ENCODE peak calls at places on chromosome 2, in eight cellular contexts. B is K562, X is stomach, E is transverse colon, J is suprapubic skin, G is HCT116, R is HepG2, A is Panc1. T is an unnamed sample.

GRCh38 chr2:129757915-129758421 is 221.5 kb upstream of the RAB6C start:
- DNase-seq in X (no peak), B (no peak), G (no peak), R (no peak), A (no peak), J (no peak), E (no peak), T (no peak)

GRCh38 chr2:15941970-15942710 is 1.8 kb downstream of the MYCN start:
- DNase-seq in B (no peak), A (no peak), R (no peak), J (peak), E (peak), X (peak), G (no peak), T (no peak)

GRCh38 chr2:183610724-183611123 is 486.5 kb downstream of the NUP35 start:
- DNase-seq in E (no peak), B (no peak), G (no peak), R (no peak), A (no peak), X (no peak), J (no peak), T (no peak)

GRCh38 chr2:226795281-226796011 is 4.2 kb downstream of the IRS1 start:
- DNase-seq in A (no peak), J (peak), E (no peak), X (peak), G (no peak), B (no peak), R (no peak), T (peak)

GRCh38 chr2:146527166-146527565 is 1317.7 kb upstream of the ACVR2A start:
- DNase-seq in J (no peak), E (no peak), A (no peak), X (no peak), G (no peak), R (no peak), B (no peak), T (no peak)

GRCh38 chr2:160630801-160631590 is 137.4 kb upstream of the RBMS1 start:
- DNase-seq in X (no peak), J (no peak), G (no peak), A (no peak), E (no peak), R (no peak), B (no peak), T (no peak)

GRCh38 chr2:178177066-178177679 is 17.1 kb upstream of the OSBPL6 start:
- DNase-seq in R (no peak), G (no peak), X (no peak), B (no peak), A (no peak), J (no peak), E (no peak), T (no peak)

GRCh38 chr2:44150473-44150872 is 18.2 kb upstream of the PPM1B start:
- DNase-seq in X (no peak), E (no peak), A (no peak), J (no peak), R (no peak), B (no peak), G (no peak), T (no peak)

GRCh38 chr2:108243566-108243965 is 3.8 kb downstream of the SULT1C3 start:
- DNase-seq in G (no peak), J (no peak), E (no peak), A (no peak), R (no peak), X (no peak), B (no peak), T (no peak)

GRCh38 chr2:64914247-64914646 is 75.0 kb upstream of the SLC1A4 start:
- DNase-seq in B (no peak), X (no peak), E (no peak), A (no peak), J (no peak), R (no peak), G (no peak), T (no peak)
- H3K4me3 ChIP-seq in B (no peak), X (no peak), E (no peak), A (no peak), J (no peak), R (no peak), G (no peak), T (no peak)

DNA sequence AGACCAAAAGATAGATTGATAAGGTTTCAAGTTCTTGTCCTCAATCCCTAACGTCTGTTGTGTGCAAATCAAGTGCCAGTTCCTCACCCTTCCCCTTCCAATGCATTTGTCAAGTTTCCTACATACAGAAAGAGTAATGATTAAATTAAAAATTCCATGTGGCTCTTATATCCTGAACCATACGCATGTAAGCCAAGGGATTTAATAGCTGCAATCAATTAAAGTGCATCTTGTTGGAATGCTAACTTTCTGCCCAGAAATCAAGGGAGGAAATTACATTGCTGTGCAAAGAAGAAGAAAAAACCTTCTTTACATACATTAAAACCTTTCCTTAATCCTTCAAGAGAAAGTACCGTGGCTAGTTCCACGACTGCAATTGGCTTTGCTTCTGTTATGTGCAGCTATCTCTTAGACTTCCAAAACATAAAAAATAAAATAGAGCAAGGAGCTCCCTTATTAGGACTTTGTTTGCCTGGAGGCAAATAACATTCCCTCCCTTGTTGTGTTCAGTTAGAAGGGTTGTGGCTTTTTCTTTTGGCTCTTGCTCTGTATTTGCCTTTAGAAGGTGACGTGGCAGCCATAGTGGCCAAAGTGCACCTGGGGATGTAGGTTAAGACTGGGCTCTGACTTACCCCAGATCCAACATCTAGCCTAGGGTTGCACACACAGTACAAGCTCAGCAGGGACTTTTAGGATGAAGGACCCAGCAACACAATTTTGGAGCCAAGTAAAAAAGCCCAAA is 158.3 kb downstream of the ANTXR1 start:
- DNase-seq in R (peak), A (no peak), G (no peak), E (no peak), X (peak), B (no peak), J (no peak), T (no peak)
- TF ChIP-seq POLR2AphosphoS5 in R (no peak), A (no peak), G (no peak), E (no peak), X (no peak), B (no peak), J (no peak), T (no peak)

GRCh38 chr2:148022882-148023281 is 2.0 kb downstream of the MBD5 start:
- DNase-seq in A (no peak), J (no peak), R (no peak), X (no peak), E (no peak), B (no peak), G (no peak), T (no peak)
- H3K4me3 ChIP-seq in A (peak), J (no peak), R (peak), X (no peak), E (no peak), B (peak), G (no peak), T (no peak)

GRCh38 chr2:7430869-7431641 is 513.8 kb downstream of the RNF144A start:
- DNase-seq in X (peak), B (no peak), J (peak), E (peak), G (no peak), A (no peak), R (no peak), T (peak)
- TF ChIP-seq POLR2AphosphoS5 in X (no peak), B (no peak), J (no peak), E (no peak), G (no peak), A (no peak), R (no peak), T (no peak)

GRCh38 chr2:63617360-63617759 is 28.6 kb downstream of the MDH1 start:
- DNase-seq in R (no peak), X (no peak), B (no peak), J (no peak), A (no peak), E (no peak), G (no peak), T (no peak)
- H3K4me3 ChIP-seq in R (no peak), X (no peak), B (no peak), J (no peak), A (no peak), E (no peak), G (no peak), T (no peak)

DNA sequence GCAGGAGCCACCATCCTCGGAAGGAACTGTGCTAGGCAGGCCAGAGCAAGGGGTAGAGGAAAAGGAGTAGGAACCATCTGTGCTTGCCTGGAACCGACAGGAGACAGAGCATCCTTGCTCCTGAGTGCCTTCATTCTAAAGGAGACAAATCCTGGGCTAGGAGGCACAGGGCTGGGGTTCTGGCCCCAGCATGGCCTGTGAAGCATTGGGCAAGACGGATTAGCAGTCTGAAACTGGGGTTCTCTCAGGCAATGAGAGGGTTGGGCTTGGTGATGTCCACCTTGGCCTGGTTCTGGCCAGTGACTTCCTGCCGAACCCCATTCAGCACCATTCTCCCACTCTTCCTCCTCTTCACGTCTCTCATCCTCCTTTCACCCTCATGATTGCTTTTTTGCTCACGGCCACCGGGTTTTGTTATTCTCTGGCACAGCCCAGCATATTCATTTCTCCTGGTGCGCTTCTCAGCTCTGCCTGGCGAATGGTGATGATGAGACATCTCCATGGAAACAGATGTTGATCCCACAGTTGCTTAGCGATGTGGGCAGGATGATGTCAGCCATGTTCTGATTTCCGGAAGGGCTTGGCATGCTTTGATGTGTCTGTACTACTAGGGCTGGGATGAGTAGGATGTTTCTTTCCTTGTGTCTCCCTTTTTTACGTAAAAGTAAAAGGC is 127.7 kb downstream of the CAPN13 start:
- DNase-seq in G (no peak), E (no peak), A (no peak), X (no peak), J (no peak), R (no peak), B (no peak), T (no peak)
- TF ChIP-seq POLR2AphosphoS5 in G (no peak), E (no peak), A (no peak), X (no peak), J (no peak), R (no peak), B (no peak), T (no peak)

GRCh38 chr2:206271066-206271465 is 3.4 kb upstream of the ZDBF2 start:
- DNase-seq in J (no peak), E (no peak), B (no peak), A (no peak), R (no peak), G (no peak), X (no peak), T (no peak)

GRCh38 chr2:206275274-206276160 is 1.1 kb downstream of the ZDBF2 start:
- DNase-seq in A (no peak), R (no peak), J (no peak), E (no peak), B (no peak), G (no peak), X (no peak), T (no peak)

GRCh38 chr2:206274434-206275273 is at the start of gene ZDBF2:
- DNase-seq in X (peak), G (no peak), J (no peak), B (peak), E (peak), A (no peak), R (no peak), T (no peak)

GRCh38 chr2:206277503-206277902 is 3.0 kb downstream of the ZDBF2 start:
- DNase-seq in J (no peak), X (no peak), E (no peak), G (no peak), A (no peak), R (no peak), B (no peak), T (no peak)

GRCh38 chr2:206276169-206276927 is 1.9 kb downstream of the ZDBF2 start:
- DNase-seq in G (no peak), X (no peak), A (no peak), R (no peak), B (no peak), E (no peak), J (no peak), T (no peak)
- H3K4me3 ChIP-seq in G (no peak), X (peak), A (no peak), R (no peak), B (no peak), E (no peak), J (no peak), T (peak)

DNA sequence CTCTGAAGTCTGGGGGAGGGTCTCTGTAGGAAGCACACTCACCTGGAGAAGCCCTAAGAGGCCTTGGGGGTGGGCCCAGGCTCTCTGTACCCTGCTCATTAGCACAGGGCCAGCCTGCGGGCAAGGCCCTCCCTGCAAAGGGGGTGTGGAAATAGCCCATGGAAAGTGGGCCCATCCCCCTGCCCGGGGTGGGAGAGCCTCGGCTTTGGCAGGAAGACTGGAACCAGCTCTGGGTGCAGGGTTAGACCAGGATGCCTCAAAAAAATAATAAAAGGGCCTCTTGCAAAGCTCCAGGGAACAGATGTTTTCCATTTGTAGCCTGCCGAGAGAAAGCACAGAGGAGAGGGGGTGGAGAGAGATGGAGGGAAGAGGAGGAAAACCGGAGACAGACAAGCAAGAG is 98.7 kb downstream of the STPG4 start:
- DNase-seq in B (no peak), E (no peak), G (no peak), J (no peak), R (no peak), A (no peak), X (no peak), T (no peak)
- TF ChIP-seq POLR2AphosphoS5 in B (no peak), E (no peak), G (no peak), J (no peak), R (no peak), A (no peak), X (no peak), T (no peak)